ENCODE peak calls at places on chromosomes 2 and 18, in seven cellular contexts. One of them, this sample, is unnamed.

GRCh38 chr2:1601471-1602358 is 142.6 kb downstream of the PXDN start:
- DNase-seq in GM13976: no peak
- DNase-seq in adrenal gland: no peak
- DNase-seq in stimulated activated CD4-positive, alpha-beta T cell treated with anti-CD3 and anti-CD28 coated beads, Interleukin-4, amount 100 ng/mL, for 24 hours: no peak
- DNase-seq in body of pancreas: no peak
- DNase-seq in mesenchymal stem cell: peak; percentile 53
- DNase-seq in neural progenitor cell: no peak
- DNase-seq in this sample: peak; percentile 42

GRCh38 chr2:133605031-133605773 is 36.9 kb upstream of the NCKAP5 start:
- DNase-seq in body of pancreas: no peak
- DNase-seq in adrenal gland: no peak
- DNase-seq in mesenchymal stem cell: peak; percentile 23
- DNase-seq in stimulated activated CD4-positive, alpha-beta T cell treated with anti-CD3 and anti-CD28 coated beads, Interleukin-4, amount 100 ng/mL, for 24 hours: no peak
- DNase-seq in neural progenitor cell: peak; percentile 53
- DNase-seq in GM13976: no peak
- DNase-seq in this sample: peak; percentile 77

GRCh38 chr18:60421356-60422118 is 49.0 kb upstream of the MC4R start:
- DNase-seq in body of pancreas: no peak
- DNase-seq in neural progenitor cell: no peak
- DNase-seq in mesenchymal stem cell: no peak
- DNase-seq in stimulated activated CD4-positive, alpha-beta T cell treated with anti-CD3 and anti-CD28 coated beads, Interleukin-4, amount 100 ng/mL, for 24 hours: no peak
- DNase-seq in adrenal gland: no peak
- DNase-seq in GM13976: no peak
- DNase-seq in this sample: no peak

GRCh38 chr2:52342458-52342857 is 1310.5 kb upstream of the NRXN1 start:
- DNase-seq in GM13976: no peak
- DNase-seq in neural progenitor cell: no peak
- DNase-seq in stimulated activated CD4-positive, alpha-beta T cell treated with anti-CD3 and anti-CD28 coated beads, Interleukin-4, amount 100 ng/mL, for 24 hours: no peak
- DNase-seq in adrenal gland: no peak
- DNase-seq in mesenchymal stem cell: peak; percentile 45
- DNase-seq in body of pancreas: no peak
- DNase-seq in this sample: no peak

GRCh38 chr2:224333631-224334030 is 68.3 kb downstream of the FAM124B start:
- DNase-seq in body of pancreas: no peak
- DNase-seq in stimulated activated CD4-positive, alpha-beta T cell treated with anti-CD3 and anti-CD28 coated beads, Interleukin-4, amount 100 ng/mL, for 24 hours: no peak
- DNase-seq in GM13976: no peak
- DNase-seq in mesenchymal stem cell: no peak
- DNase-seq in adrenal gland: no peak
- DNase-seq in neural progenitor cell: no peak
- DNase-seq in this sample: no peak

GRCh38 chr18:58900015-58900649 is 35.5 kb downstream of the ZNF532 start:
- DNase-seq in mesenchymal stem cell: no peak
- DNase-seq in GM13976: no peak
- DNase-seq in stimulated activated CD4-positive, alpha-beta T cell treated with anti-CD3 and anti-CD28 coated beads, Interleukin-4, amount 100 ng/mL, for 24 hours: no peak
- DNase-seq in neural progenitor cell: no peak
- DNase-seq in adrenal gland: no peak
- DNase-seq in body of pancreas: no peak
- DNase-seq in this sample: no peak

GRCh38 chr2:108917078-108917440 is 72.0 kb downstream of the EDAR start:
- DNase-seq in stimulated activated CD4-positive, alpha-beta T cell treated with anti-CD3 and anti-CD28 coated beads, Interleukin-4, amount 100 ng/mL, for 24 hours: no peak
- DNase-seq in neural progenitor cell: no peak
- DNase-seq in body of pancreas: no peak
- DNase-seq in mesenchymal stem cell: no peak
- DNase-seq in adrenal gland: no peak
- DNase-seq in GM13976: no peak
- DNase-seq in this sample: peak; percentile 57

GRCh38 chr2:51918113-51918512 is 886.2 kb upstream of the NRXN1 start:
- DNase-seq in neural progenitor cell: no peak
- DNase-seq in stimulated activated CD4-positive, alpha-beta T cell treated with anti-CD3 and anti-CD28 coated beads, Interleukin-4, amount 100 ng/mL, for 24 hours: no peak
- DNase-seq in body of pancreas: no peak
- DNase-seq in mesenchymal stem cell: no peak
- DNase-seq in GM13976: no peak
- DNase-seq in adrenal gland: no peak
- DNase-seq in this sample: no peak

GRCh38 chr2:235135990-235136561 is 184.3 kb downstream of the SH3BP4 start:
- DNase-seq in body of pancreas: peak; percentile 86
- DNase-seq in GM13976: peak; percentile 57
- DNase-seq in neural progenitor cell: peak; percentile 89
- DNase-seq in adrenal gland: peak; percentile 81
- DNase-seq in mesenchymal stem cell: peak; percentile 81
- DNase-seq in stimulated activated CD4-positive, alpha-beta T cell treated with anti-CD3 and anti-CD28 coated beads, Interleukin-4, amount 100 ng/mL, for 24 hours: peak; percentile 51
- DNase-seq in this sample: peak; percentile 92

GRCh38 chr18:46563317-46563716 is 93.7 kb downstream of the LOXHD1 start:
- DNase-seq in neural progenitor cell: peak; percentile 26
- DNase-seq in mesenchymal stem cell: no peak
- DNase-seq in stimulated activated CD4-positive, alpha-beta T cell treated with anti-CD3 and anti-CD28 coated beads, Interleukin-4, amount 100 ng/mL, for 24 hours: no peak
- DNase-seq in body of pancreas: no peak
- DNase-seq in adrenal gland: no peak
- DNase-seq in GM13976: no peak
- DNase-seq in this sample: no peak

GRCh38 chr18:9048808-9049494 is 53.5 kb upstream of the NDUFV2 start:
- DNase-seq in mesenchymal stem cell: peak; percentile 17
- DNase-seq in body of pancreas: no peak
- DNase-seq in stimulated activated CD4-positive, alpha-beta T cell treated with anti-CD3 and anti-CD28 coated beads, Interleukin-4, amount 100 ng/mL, for 24 hours: no peak
- DNase-seq in neural progenitor cell: no peak
- DNase-seq in GM13976: no peak
- DNase-seq in adrenal gland: no peak
- DNase-seq in this sample: no peak

GRCh38 chr18:55577812-55578539 is 10.0 kb downstream of the TCF4 start:
- DNase-seq in body of pancreas: no peak
- DNase-seq in mesenchymal stem cell: no peak
- DNase-seq in adrenal gland: no peak
- DNase-seq in GM13976: no peak
- DNase-seq in neural progenitor cell: no peak
- DNase-seq in stimulated activated CD4-positive, alpha-beta T cell treated with anti-CD3 and anti-CD28 coated beads, Interleukin-4, amount 100 ng/mL, for 24 hours: no peak
- DNase-seq in this sample: peak; percentile 63

GRCh38 chr18:5693637-5694175 is 149.9 kb upstream of the EPB41L3 start:
- DNase-seq in GM13976: no peak
- DNase-seq in stimulated activated CD4-positive, alpha-beta T cell treated with anti-CD3 and anti-CD28 coated beads, Interleukin-4, amount 100 ng/mL, for 24 hours: no peak
- DNase-seq in body of pancreas: peak; percentile 20
- DNase-seq in neural progenitor cell: peak; percentile 9
- DNase-seq in adrenal gland: no peak
- DNase-seq in mesenchymal stem cell: no peak
- DNase-seq in this sample: no peak

GRCh38 chr2:39220136-39220535 is 23.6 kb downstream of the CDKL4 start:
- DNase-seq in neural progenitor cell: no peak
- DNase-seq in adrenal gland: no peak
- DNase-seq in GM13976: no peak
- DNase-seq in body of pancreas: no peak
- DNase-seq in stimulated activated CD4-positive, alpha-beta T cell treated with anti-CD3 and anti-CD28 coated beads, Interleukin-4, amount 100 ng/mL, for 24 hours: no peak
- DNase-seq in mesenchymal stem cell: no peak
- DNase-seq in this sample: no peak

GRCh38 chr2:130790808-130791616 is 35.7 kb downstream of the AMER3 start:
- DNase-seq in stimulated activated CD4-positive, alpha-beta T cell treated with anti-CD3 and anti-CD28 coated beads, Interleukin-4, amount 100 ng/mL, for 24 hours: no peak
- DNase-seq in body of pancreas: no peak
- DNase-seq in GM13976: no peak
- DNase-seq in mesenchymal stem cell: no peak
- DNase-seq in neural progenitor cell: no peak
- DNase-seq in adrenal gland: no peak
- DNase-seq in this sample: no peak

GRCh38 chr2:126866451-126866850 is 32.2 kb upstream of the TEX51 start:
- DNase-seq in body of pancreas: no peak
- DNase-seq in adrenal gland: peak; percentile 6
- DNase-seq in GM13976: no peak
- DNase-seq in neural progenitor cell: no peak
- DNase-seq in mesenchymal stem cell: no peak
- DNase-seq in stimulated activated CD4-positive, alpha-beta T cell treated with anti-CD3 and anti-CD28 coated beads, Interleukin-4, amount 100 ng/mL, for 24 hours: no peak
- DNase-seq in this sample: no peak

GRCh38 chr2:229179598-229179997 is 91.5 kb downstream of the PID1 start:
- DNase-seq in neural progenitor cell: no peak
- DNase-seq in adrenal gland: peak; percentile 26
- DNase-seq in stimulated activated CD4-positive, alpha-beta T cell treated with anti-CD3 and anti-CD28 coated beads, Interleukin-4, amount 100 ng/mL, for 24 hours: no peak
- DNase-seq in mesenchymal stem cell: no peak
- DNase-seq in GM13976: no peak
- DNase-seq in body of pancreas: no peak
- DNase-seq in this sample: no peak

GRCh38 chr2:210004893-210005292 is 2.5 kb downstream of the RPE start:
- DNase-seq in mesenchymal stem cell: no peak
- DNase-seq in neural progenitor cell: no peak
- DNase-seq in adrenal gland: no peak
- DNase-seq in GM13976: no peak
- DNase-seq in body of pancreas: no peak
- DNase-seq in stimulated activated CD4-positive, alpha-beta T cell treated with anti-CD3 and anti-CD28 coated beads, Interleukin-4, amount 100 ng/mL, for 24 hours: no peak
- DNase-seq in this sample: no peak

GRCh38 chr2:20221169-20221938 is 3.6 kb downstream of the SDC1 start:
- DNase-seq in body of pancreas: no peak
- DNase-seq in GM13976: no peak
- DNase-seq in stimulated activated CD4-positive, alpha-beta T cell treated with anti-CD3 and anti-CD28 coated beads, Interleukin-4, amount 100 ng/mL, for 24 hours: no peak
- DNase-seq in neural progenitor cell: no peak
- DNase-seq in adrenal gland: no peak
- DNase-seq in mesenchymal stem cell: no peak
- DNase-seq in this sample: no peak

GRCh38 chr2:121363632-121364420 is 78.8 kb upstream of the TFCP2L1 start:
- DNase-seq in adrenal gland: peak; percentile 46
- DNase-seq in body of pancreas: no peak
- DNase-seq in stimulated activated CD4-positive, alpha-beta T cell treated with anti-CD3 and anti-CD28 coated beads, Interleukin-4, amount 100 ng/mL, for 24 hours: no peak
- DNase-seq in neural progenitor cell: no peak
- DNase-seq in mesenchymal stem cell: no peak
- DNase-seq in GM13976: no peak
- DNase-seq in this sample: no peak

GRCh38 chr2:42876280-42876840 is 84.0 kb upstream of the HAAO start:
- DNase-seq in GM13976: no peak
- DNase-seq in adrenal gland: no peak
- DNase-seq in neural progenitor cell: no peak
- DNase-seq in stimulated activated CD4-positive, alpha-beta T cell treated with anti-CD3 and anti-CD28 coated beads, Interleukin-4, amount 100 ng/mL, for 24 hours: no peak
- DNase-seq in body of pancreas: no peak
- DNase-seq in mesenchymal stem cell: peak; percentile 92
- DNase-seq in this sample: no peak

GRCh38 chr2:215982465-215982875 is 30.9 kb downstream of the MREG start:
- DNase-seq in mesenchymal stem cell: no peak
- DNase-seq in GM13976: peak; percentile 20
- DNase-seq in adrenal gland: no peak
- DNase-seq in body of pancreas: peak; percentile 59
- DNase-seq in stimulated activated CD4-positive, alpha-beta T cell treated with anti-CD3 and anti-CD28 coated beads, Interleukin-4, amount 100 ng/mL, for 24 hours: peak; percentile 43
- DNase-seq in neural progenitor cell: no peak
- DNase-seq in this sample: no peak

GRCh38 chr2:133574186-133574585 is 5.9 kb upstream of the NCKAP5 start:
- DNase-seq in body of pancreas: no peak
- DNase-seq in mesenchymal stem cell: no peak
- DNase-seq in adrenal gland: no peak
- DNase-seq in neural progenitor cell: no peak
- DNase-seq in GM13976: no peak
- DNase-seq in stimulated activated CD4-positive, alpha-beta T cell treated with anti-CD3 and anti-CD28 coated beads, Interleukin-4, amount 100 ng/mL, for 24 hours: no peak
- DNase-seq in this sample: no peak

GRCh38 chr2:6535572-6535971 is 330.1 kb downstream of the CMPK2 start:
- DNase-seq in mesenchymal stem cell: no peak
- DNase-seq in neural progenitor cell: peak; percentile 71
- DNase-seq in GM13976: no peak
- DNase-seq in adrenal gland: no peak
- DNase-seq in stimulated activated CD4-positive, alpha-beta T cell treated with anti-CD3 and anti-CD28 coated beads, Interleukin-4, amount 100 ng/mL, for 24 hours: no peak
- DNase-seq in body of pancreas: no peak
- DNase-seq in this sample: no peak

GRCh38 chr2:203959265-203960034 is 22.9 kb downstream of the ICOS start:
- DNase-seq in stimulated activated CD4-positive, alpha-beta T cell treated with anti-CD3 and anti-CD28 coated beads, Interleukin-4, amount 100 ng/mL, for 24 hours: no peak
- DNase-seq in GM13976: no peak
- DNase-seq in body of pancreas: no peak
- DNase-seq in adrenal gland: no peak
- DNase-seq in mesenchymal stem cell: no peak
- DNase-seq in neural progenitor cell: no peak
- DNase-seq in this sample: no peak

GRCh38 chr2:23663730-23664005 is 263.3 kb downstream of the ATAD2B start:
- DNase-seq in adrenal gland: no peak
- DNase-seq in mesenchymal stem cell: no peak
- DNase-seq in body of pancreas: no peak
- DNase-seq in GM13976: no peak
- DNase-seq in neural progenitor cell: no peak
- DNase-seq in stimulated activated CD4-positive, alpha-beta T cell treated with anti-CD3 and anti-CD28 coated beads, Interleukin-4, amount 100 ng/mL, for 24 hours: no peak
- DNase-seq in this sample: no peak

GRCh38 chr2:200177971-200178911 is 128.3 kb upstream of the SPATS2L start:
- DNase-seq in body of pancreas: peak; percentile 50
- DNase-seq in stimulated activated CD4-positive, alpha-beta T cell treated with anti-CD3 and anti-CD28 coated beads, Interleukin-4, amount 100 ng/mL, for 24 hours: no peak
- DNase-seq in adrenal gland: no peak
- DNase-seq in neural progenitor cell: no peak
- DNase-seq in mesenchymal stem cell: no peak
- DNase-seq in GM13976: no peak
- DNase-seq in this sample: no peak

GRCh38 chr18:47260138-47260923 is 8.9 kb upstream of the SKOR2 start:
- DNase-seq in mesenchymal stem cell: peak; percentile 27
- DNase-seq in body of pancreas: peak; percentile 32
- DNase-seq in neural progenitor cell: peak; percentile 93
- DNase-seq in adrenal gland: peak; percentile 64
- DNase-seq in GM13976: no peak
- DNase-seq in stimulated activated CD4-positive, alpha-beta T cell treated with anti-CD3 and anti-CD28 coated beads, Interleukin-4, amount 100 ng/mL, for 24 hours: no peak
- DNase-seq in this sample: peak; percentile 93

GRCh38 chr18:79664525-79665125 is 15.0 kb upstream of the CTDP1 start:
- DNase-seq in adrenal gland: no peak
- DNase-seq in mesenchymal stem cell: peak; percentile 77
- DNase-seq in stimulated activated CD4-positive, alpha-beta T cell treated with anti-CD3 and anti-CD28 coated beads, Interleukin-4, amount 100 ng/mL, for 24 hours: no peak
- DNase-seq in body of pancreas: no peak
- DNase-seq in GM13976: no peak
- DNase-seq in neural progenitor cell: no peak
- DNase-seq in this sample: peak; percentile 27

GRCh38 chr2:205011031-205011430 is 465.8 kb downstream of the PARD3B start:
- DNase-seq in neural progenitor cell: no peak
- DNase-seq in mesenchymal stem cell: no peak
- DNase-seq in adrenal gland: no peak
- DNase-seq in body of pancreas: no peak
- DNase-seq in stimulated activated CD4-positive, alpha-beta T cell treated with anti-CD3 and anti-CD28 coated beads, Interleukin-4, amount 100 ng/mL, for 24 hours: no peak
- DNase-seq in GM13976: no peak
- DNase-seq in this sample: no peak

GRCh38 chr2:239938651-239939486 is 86.3 kb downstream of the NDUFA10 start:
- DNase-seq in mesenchymal stem cell: no peak
- DNase-seq in stimulated activated CD4-positive, alpha-beta T cell treated with anti-CD3 and anti-CD28 coated beads, Interleukin-4, amount 100 ng/mL, for 24 hours: no peak
- DNase-seq in body of pancreas: peak; percentile 7
- DNase-seq in GM13976: no peak
- DNase-seq in neural progenitor cell: no peak
- DNase-seq in adrenal gland: no peak
- DNase-seq in this sample: no peak

GRCh38 chr18:10851824-10852225 is 297.5 kb downstream of the PIEZO2 start:
- DNase-seq in adrenal gland: no peak
- DNase-seq in body of pancreas: no peak
- DNase-seq in stimulated activated CD4-positive, alpha-beta T cell treated with anti-CD3 and anti-CD28 coated beads, Interleukin-4, amount 100 ng/mL, for 24 hours: no peak
- DNase-seq in neural progenitor cell: peak; percentile 62
- DNase-seq in GM13976: peak; percentile 58
- DNase-seq in mesenchymal stem cell: peak; percentile 76
- DNase-seq in this sample: peak; percentile 78

GRCh38 chr18:75936862-75937261 is 509.4 kb upstream of the SMIM21 start:
- DNase-seq in stimulated activated CD4-positive, alpha-beta T cell treated with anti-CD3 and anti-CD28 coated beads, Interleukin-4, amount 100 ng/mL, for 24 hours: no peak
- DNase-seq in body of pancreas: no peak
- DNase-seq in mesenchymal stem cell: no peak
- DNase-seq in adrenal gland: no peak
- DNase-seq in GM13976: no peak
- DNase-seq in neural progenitor cell: no peak
- DNase-seq in this sample: no peak

GRCh38 chr2:127064642-127065250 is 42.2 kb downstream of the BIN1 start:
- DNase-seq in neural progenitor cell: peak; percentile 63
- DNase-seq in stimulated activated CD4-positive, alpha-beta T cell treated with anti-CD3 and anti-CD28 coated beads, Interleukin-4, amount 100 ng/mL, for 24 hours: peak; percentile 80
- DNase-seq in GM13976: peak; percentile 89
- DNase-seq in mesenchymal stem cell: peak; percentile 99
- DNase-seq in adrenal gland: peak; percentile 92
- DNase-seq in body of pancreas: peak; percentile 67
- DNase-seq in this sample: peak; percentile 82

GRCh38 chr2:240412211-240412830 is 23.1 kb upstream of the GPC1 start:
- DNase-seq in stimulated activated CD4-positive, alpha-beta T cell treated with anti-CD3 and anti-CD28 coated beads, Interleukin-4, amount 100 ng/mL, for 24 hours: no peak
- DNase-seq in adrenal gland: no peak
- DNase-seq in mesenchymal stem cell: no peak
- DNase-seq in GM13976: no peak
- DNase-seq in body of pancreas: peak; percentile 9
- DNase-seq in neural progenitor cell: peak; percentile 33
- DNase-seq in this sample: no peak

GRCh38 chr18:2114289-2114688 is 457.0 kb downstream of the METTL4 start:
- DNase-seq in neural progenitor cell: peak; percentile 9
- DNase-seq in stimulated activated CD4-positive, alpha-beta T cell treated with anti-CD3 and anti-CD28 coated beads, Interleukin-4, amount 100 ng/mL, for 24 hours: no peak
- DNase-seq in body of pancreas: no peak
- DNase-seq in adrenal gland: no peak
- DNase-seq in mesenchymal stem cell: no peak
- DNase-seq in GM13976: no peak
- DNase-seq in this sample: no peak

GRCh38 chr2:233964581-233964980 is 47.4 kb downstream of the TRPM8 start:
- DNase-seq in stimulated activated CD4-positive, alpha-beta T cell treated with anti-CD3 and anti-CD28 coated beads, Interleukin-4, amount 100 ng/mL, for 24 hours: no peak
- DNase-seq in GM13976: no peak
- DNase-seq in neural progenitor cell: no peak
- DNase-seq in body of pancreas: no peak
- DNase-seq in mesenchymal stem cell: no peak
- DNase-seq in adrenal gland: no peak
- DNase-seq in this sample: no peak

GRCh38 chr2:238997684-238998083 is 149.8 kb downstream of the TWIST2 start:
- DNase-seq in neural progenitor cell: no peak
- DNase-seq in GM13976: no peak
- DNase-seq in adrenal gland: no peak
- DNase-seq in mesenchymal stem cell: no peak
- DNase-seq in stimulated activated CD4-positive, alpha-beta T cell treated with anti-CD3 and anti-CD28 coated beads, Interleukin-4, amount 100 ng/mL, for 24 hours: no peak
- DNase-seq in body of pancreas: no peak
- DNase-seq in this sample: no peak

This sample was measured in left kidney.